ENCODE peak calls at places on chromosomes 11 and 22, in ten cellular contexts. One of them, this sample, is unnamed.

GRCh38 chr11:21205205-21205604 is 535.8 kb downstream of the NELL1 start:
- DNase-seq in HuH-7.5: no peak
- DNase-seq in activated naive CD8-positive, alpha-beta T cell treated with anti-CD3 and anti-CD28 coated beads, Interleukin-2, amount 10 ng/mL, durations not matched to agents 7 days and 5 days: no peak
- DNase-seq in hepatocyte: no peak
- DNase-seq in DMS153: no peak
- DNase-seq in DND-41: no peak
- DNase-seq in HCEC 1CT: no peak
- DNase-seq in activated CD4-positive, alpha-beta T cell treated with anti-CD3 and anti-CD28 coated beads for 24 hours: no peak
- DNase-seq in NCI-H460: no peak
- DNase-seq in Calu3: no peak
- DNase-seq in this sample: no peak

GRCh38 chr11:43943931-43944751 is 1.7 kb downstream of the C11orf96 start:
- DNase-seq in DMS153: no peak
- DNase-seq in activated naive CD8-positive, alpha-beta T cell treated with anti-CD3 and anti-CD28 coated beads, Interleukin-2, amount 10 ng/mL, durations not matched to agents 7 days and 5 days: peak
- DNase-seq in hepatocyte: no peak
- DNase-seq in DND-41: no peak
- DNase-seq in NCI-H460: no peak
- DNase-seq in Calu3: peak
- DNase-seq in HuH-7.5: no peak
- DNase-seq in HCEC 1CT: no peak
- DNase-seq in activated CD4-positive, alpha-beta T cell treated with anti-CD3 and anti-CD28 coated beads for 24 hours: no peak
- DNase-seq in this sample: peak

GRCh38 chr22:42928969-42929837 is 72.1 kb upstream of the ARFGAP3 start:
- DNase-seq in DMS153: no peak
- DNase-seq in Calu3: no peak
- DNase-seq in activated CD4-positive, alpha-beta T cell treated with anti-CD3 and anti-CD28 coated beads for 24 hours: no peak
- DNase-seq in DND-41: no peak
- DNase-seq in HuH-7.5: no peak
- DNase-seq in NCI-H460: no peak
- DNase-seq in hepatocyte: no peak
- DNase-seq in activated naive CD8-positive, alpha-beta T cell treated with anti-CD3 and anti-CD28 coated beads, Interleukin-2, amount 10 ng/mL, durations not matched to agents 7 days and 5 days: no peak
- DNase-seq in HCEC 1CT: no peak
- DNase-seq in this sample: no peak

GRCh38 chr11:15725246-15725645 is 610.5 kb downstream of the INSC start:
- DNase-seq in hepatocyte: no peak
- DNase-seq in Calu3: no peak
- DNase-seq in HCEC 1CT: no peak
- DNase-seq in NCI-H460: no peak
- DNase-seq in HuH-7.5: no peak
- DNase-seq in activated naive CD8-positive, alpha-beta T cell treated with anti-CD3 and anti-CD28 coated beads, Interleukin-2, amount 10 ng/mL, durations not matched to agents 7 days and 5 days: no peak
- DNase-seq in activated CD4-positive, alpha-beta T cell treated with anti-CD3 and anti-CD28 coated beads for 24 hours: no peak
- DNase-seq in DND-41: no peak
- DNase-seq in DMS153: peak
- DNase-seq in this sample: no peak

GRCh38 chr11:114738954-114739353 is 60.6 kb downstream of the NXPE2 start:
- DNase-seq in NCI-H460: no peak
- DNase-seq in DND-41: peak
- DNase-seq in Calu3: peak
- DNase-seq in hepatocyte: peak
- DNase-seq in DMS153: peak
- DNase-seq in HCEC 1CT: peak
- DNase-seq in activated naive CD8-positive, alpha-beta T cell treated with anti-CD3 and anti-CD28 coated beads, Interleukin-2, amount 10 ng/mL, durations not matched to agents 7 days and 5 days: no peak
- DNase-seq in activated CD4-positive, alpha-beta T cell treated with anti-CD3 and anti-CD28 coated beads for 24 hours: no peak
- DNase-seq in HuH-7.5: no peak
- DNase-seq in this sample: peak

GRCh38 chr11:72079776-72080325 is 491 bp downstream of the NUMA1 start:
- DNase-seq in HuH-7.5: peak
- DNase-seq in NCI-H460: no peak
- DNase-seq in DND-41: no peak
- DNase-seq in activated naive CD8-positive, alpha-beta T cell treated with anti-CD3 and anti-CD28 coated beads, Interleukin-2, amount 10 ng/mL, durations not matched to agents 7 days and 5 days: no peak
- DNase-seq in DMS153: no peak
- DNase-seq in activated CD4-positive, alpha-beta T cell treated with anti-CD3 and anti-CD28 coated beads for 24 hours: no peak
- DNase-seq in HCEC 1CT: no peak
- DNase-seq in hepatocyte: peak
- DNase-seq in Calu3: no peak
- DNase-seq in this sample: no peak

GRCh38 chr22:20080776-20081654 is 974 bp downstream of the DGCR8 start:
- DNase-seq in HCEC 1CT: peak
- DNase-seq in activated CD4-positive, alpha-beta T cell treated with anti-CD3 and anti-CD28 coated beads for 24 hours: no peak
- DNase-seq in hepatocyte: peak
- DNase-seq in Calu3: peak
- DNase-seq in HuH-7.5: peak
- DNase-seq in DND-41: peak
- DNase-seq in activated naive CD8-positive, alpha-beta T cell treated with anti-CD3 and anti-CD28 coated beads, Interleukin-2, amount 10 ng/mL, durations not matched to agents 7 days and 5 days: no peak
- DNase-seq in DMS153: no peak
- DNase-seq in NCI-H460: no peak
- DNase-seq in this sample: peak

GRCh38 chr11:123457187-123457770 is 27.2 kb downstream of the GRAMD1B start:
- DNase-seq in DMS153: no peak
- DNase-seq in HuH-7.5: no peak
- DNase-seq in activated naive CD8-positive, alpha-beta T cell treated with anti-CD3 and anti-CD28 coated beads, Interleukin-2, amount 10 ng/mL, durations not matched to agents 7 days and 5 days: no peak
- DNase-seq in hepatocyte: no peak
- DNase-seq in NCI-H460: no peak
- DNase-seq in DND-41: peak
- DNase-seq in HCEC 1CT: no peak
- DNase-seq in Calu3: no peak
- DNase-seq in activated CD4-positive, alpha-beta T cell treated with anti-CD3 and anti-CD28 coated beads for 24 hours: no peak
- DNase-seq in this sample: no peak

GRCh38 chr22:46036558-46037408 is 59.8 kb upstream of the WNT7B start:
- DNase-seq in NCI-H460: no peak
- DNase-seq in HuH-7.5: peak
- DNase-seq in DND-41: peak
- DNase-seq in activated CD4-positive, alpha-beta T cell treated with anti-CD3 and anti-CD28 coated beads for 24 hours: no peak
- DNase-seq in hepatocyte: peak
- DNase-seq in DMS153: peak
- DNase-seq in activated naive CD8-positive, alpha-beta T cell treated with anti-CD3 and anti-CD28 coated beads, Interleukin-2, amount 10 ng/mL, durations not matched to agents 7 days and 5 days: peak
- DNase-seq in HCEC 1CT: peak
- DNase-seq in Calu3: peak
- DNase-seq in this sample: no peak